ENCODE peak calls at places on chromosomes 16 and 17, in six cellular contexts. T, C, Q, K, G and D are unnamed samples.
A peak's percentile ranks its signal among the peaks of the same experiment; 100 is the strongest.

GRCh38 chr16:52861614-52862022 is 191.1 kb downstream of the CHD9NB start:
- DNase-seq in T (no peak), Q (no peak), G (peak; percentile 50), K (no peak), C (no peak), D (no peak)

GRCh38 chr17:75904749-75905521 is at the start of gene MRPL38:
- DNase-seq in K (peak; percentile 85), T (peak; percentile 95), G (peak; percentile 100), Q (peak; percentile 88), C (peak; percentile 90), D (peak; percentile 97)

GRCh38 chr17:7552621-7553051 is 3.8 kb downstream of the TNFSF12 start:
- DNase-seq in G (no peak), C (no peak), Q (no peak), K (no peak), T (no peak), D (no peak)

GRCh38 chr16:1430759-1431496 is at the start of gene PERCC1:
- DNase-seq in C (no peak), K (no peak), T (no peak), G (no peak), Q (no peak), D (no peak)

GRCh38 chr17:69060835-69061234 is at the start of gene ABCA9:
- DNase-seq in G (no peak), T (no peak), K (no peak), Q (no peak), C (peak; percentile 73), D (no peak)

GRCh38 chr17:40341808-40342574 is 22.5 kb downstream of the GJD3 start:
- DNase-seq in G (peak; percentile 90), Q (peak; percentile 46), K (no peak), T (peak; percentile 94), C (no peak), D (peak; percentile 92)

GRCh38 chr16:83806721-83807120 is 1.1 kb upstream of the HSBP1 start:
- DNase-seq in K (no peak), Q (no peak), C (no peak), G (no peak), T (no peak), D (no peak)

GRCh38 chr16:80530479-80530878 is 10.3 kb upstream of the DYNLRB2 start:
- DNase-seq in C (no peak), Q (no peak), G (no peak), T (no peak), K (no peak), D (no peak)

GRCh38 chr16:1458977-1459341 is 14.6 kb upstream of the CCDC154 start:
- DNase-seq in T (no peak), C (no peak), K (no peak), G (no peak), Q (no peak), D (no peak)

GRCh38 chr16:56950881-56951771 is 10.6 kb upstream of the CETP start:
- DNase-seq in T (peak; percentile 83), K (peak; percentile 36), G (peak; percentile 77), C (no peak), Q (peak; percentile 44), D (peak; percentile 75)

GRCh38 chr17:15290605-15291004 is 25.5 kb upstream of the PMP22 start:
- DNase-seq in T (no peak), Q (no peak), C (no peak), G (no peak), K (no peak), D (no peak)

GRCh38 chr17:43723697-43724359 is 34.8 kb downstream of the SOST start:
- DNase-seq in G (no peak), K (no peak), C (peak; percentile 68), T (peak; percentile 82), Q (no peak), D (no peak)

GRCh38 chr16:13883881-13884280 is 36.1 kb upstream of the ERCC4 start:
- DNase-seq in G (no peak), Q (no peak), T (no peak), C (peak; percentile 24), K (no peak), D (no peak)

GRCh38 chr16:70608516-70608915 is 37.8 kb upstream of the IL34 start:
- DNase-seq in K (no peak), Q (no peak), T (no peak), G (no peak), C (no peak), D (no peak)